ENCODE peak calls at places on chromosome 11, in seven cellular contexts. S is progenitor cell of endocrine pancreas, N is AG10803, A is AG04450, V is stomach, U is adrenal gland, Q is osteocyte. E is an unnamed sample.

GRCh38 chr11:3853935-3854659 is 1.4 kb upstream of the STIM1 start:
- DNase-seq in S (no peak), N (no peak), A (no peak), V (peak), U (peak), Q (no peak), E (no peak)

GRCh38 chr11:112513936-112514716 is 253.5 kb upstream of the PLET1 start:
- DNase-seq in S (no peak), N (no peak), A (no peak), V (no peak), U (no peak), Q (no peak), E (no peak)

GRCh38 chr11:36222755-36223635 is 66.2 kb downstream of the COMMD9 start:
- DNase-seq in S (no peak), N (peak), A (no peak), V (no peak), U (no peak), Q (no peak), E (peak)

GRCh38 chr11:452916-453527 is 2.9 kb downstream of the PTDSS2 start:
- DNase-seq in S (no peak), N (no peak), A (no peak), V (no peak), U (no peak), Q (no peak), E (no peak)

GRCh38 chr11:15212876-15213275 is 98.2 kb downstream of the INSC start:
- DNase-seq in S (no peak), N (no peak), A (no peak), V (no peak), U (no peak), Q (no peak), E (no peak)

GRCh38 chr11:108199446-108200321 is 22.8 kb downstream of the NPAT start:
- DNase-seq in S (no peak), N (peak), A (no peak), V (no peak), U (no peak), Q (no peak), E (peak)

GRCh38 chr11:3920148-3920852 is 64.8 kb downstream of the STIM1 start:
- DNase-seq in S (no peak), N (peak), A (no peak), V (peak), U (peak), Q (no peak), E (no peak)

GRCh38 chr11:110026823-110027626 is 66.2 kb upstream of the ZC3H12C start:
- DNase-seq in S (no peak), N (no peak), A (no peak), V (no peak), U (no peak), Q (no peak), E (peak)

GRCh38 chr11:60069471-60069870 is 13.0 kb downstream of the MS4A3 start:
- DNase-seq in S (no peak), N (no peak), A (no peak), V (no peak), U (no peak), Q (no peak), E (peak)

GRCh38 chr11:88552377-88553029 is 215.0 kb upstream of the CTSC start:
- DNase-seq in S (peak), N (peak), A (no peak), V (peak), U (peak), Q (no peak), E (no peak)

GRCh38 chr11:69062873-69063665 is 14.3 kb downstream of the TPCN2 start:
- DNase-seq in S (no peak), N (no peak), A (no peak), V (no peak), U (no peak), Q (no peak), E (no peak)

GRCh38 chr11:126088999-126089398 is 26.3 kb upstream of the CDON start:
- DNase-seq in S (no peak), N (no peak), A (no peak), V (no peak), U (no peak), Q (no peak), E (no peak)

GRCh38 chr11:3877252-3878035 is 22.0 kb downstream of the STIM1 start:
- DNase-seq in S (no peak), N (no peak), A (no peak), V (no peak), U (no peak), Q (no peak), E (peak)

GRCh38 chr11:68497761-68498160 is 37.2 kb downstream of the PPP6R3 start:
- DNase-seq in S (no peak), N (no peak), A (no peak), V (no peak), U (no peak), Q (no peak), E (no peak)

GRCh38 chr11:102204174-102204573 is 93.9 kb downstream of the YAP1 start:
- DNase-seq in S (no peak), N (no peak), A (no peak), V (no peak), U (no peak), Q (no peak), E (no peak)

GRCh38 chr11:27611390-27611789 is 88.9 kb downstream of the BDNF start:
- DNase-seq in S (no peak), N (no peak), A (no peak), V (no peak), U (no peak), Q (no peak), E (no peak)

GRCh38 chr11:27612932-27613669 is 87.2 kb downstream of the BDNF start:
- DNase-seq in S (no peak), N (no peak), A (no peak), V (no peak), U (no peak), Q (no peak), E (no peak)

GRCh38 chr11:27611946-27612455 is 88.3 kb downstream of the BDNF start:
- DNase-seq in S (no peak), N (peak), A (no peak), V (no peak), U (no peak), Q (no peak), E (no peak)

GRCh38 chr11:27614092-27614491 is 86.2 kb downstream of the BDNF start:
- DNase-seq in S (no peak), N (no peak), A (no peak), V (no peak), U (no peak), Q (no peak), E (no peak)

GRCh38 chr11:27613670-27613950 is 86.6 kb downstream of the BDNF start:
- DNase-seq in S (no peak), N (no peak), A (peak), V (no peak), U (no peak), Q (no peak), E (no peak)
- TF ChIP-seq CTCF in S (no peak), N (no peak), A (no peak), V (no peak), U (no peak), Q (no peak), E (no peak)

GRCh38 chr11:44658451-44658850 is 68.3 kb upstream of the TSPAN18 start:
- DNase-seq in S (no peak), N (peak), A (no peak), V (no peak), U (no peak), Q (no peak), E (no peak)
- TF ChIP-seq CTCF in S (peak), N (peak), A (peak), V (no peak), U (peak), Q (peak), E (peak)

GRCh38 chr11:8021920-8022319 is 34.8 kb downstream of the EIF3F start:
- DNase-seq in S (no peak), N (no peak), A (no peak), V (no peak), U (no peak), Q (no peak), E (no peak)

GRCh38 chr11:8017894-8018741 is 31.0 kb downstream of the EIF3F start:
- DNase-seq in S (no peak), N (peak), A (no peak), V (no peak), U (peak), Q (peak), E (no peak)

GRCh38 chr11:8017071-8017470 is 29.9 kb downstream of the EIF3F start:
- DNase-seq in S (no peak), N (no peak), A (no peak), V (peak), U (no peak), Q (peak), E (no peak)

GRCh38 chr11:8018742-8019631 is 31.9 kb downstream of the EIF3F start:
- DNase-seq in S (peak), N (peak), A (peak), V (peak), U (peak), Q (peak), E (no peak)

GRCh38 chr11:8019671-8020597 is 32.8 kb downstream of the EIF3F start:
- DNase-seq in S (no peak), N (peak), A (no peak), V (no peak), U (peak), Q (peak), E (no peak)
- TF ChIP-seq CTCF in S (no peak), N (no peak), A (no peak), V (no peak), U (no peak), Q (no peak), E (no peak)

GRCh38 chr11:116927163-116927772 is 89.8 kb upstream of the APOA1 start:
- DNase-seq in S (no peak), N (no peak), A (no peak), V (no peak), U (no peak), Q (no peak), E (no peak)
- TF ChIP-seq CTCF in S (peak), N (peak), A (peak), V (peak), U (no peak), Q (peak), E (peak)

DNA sequence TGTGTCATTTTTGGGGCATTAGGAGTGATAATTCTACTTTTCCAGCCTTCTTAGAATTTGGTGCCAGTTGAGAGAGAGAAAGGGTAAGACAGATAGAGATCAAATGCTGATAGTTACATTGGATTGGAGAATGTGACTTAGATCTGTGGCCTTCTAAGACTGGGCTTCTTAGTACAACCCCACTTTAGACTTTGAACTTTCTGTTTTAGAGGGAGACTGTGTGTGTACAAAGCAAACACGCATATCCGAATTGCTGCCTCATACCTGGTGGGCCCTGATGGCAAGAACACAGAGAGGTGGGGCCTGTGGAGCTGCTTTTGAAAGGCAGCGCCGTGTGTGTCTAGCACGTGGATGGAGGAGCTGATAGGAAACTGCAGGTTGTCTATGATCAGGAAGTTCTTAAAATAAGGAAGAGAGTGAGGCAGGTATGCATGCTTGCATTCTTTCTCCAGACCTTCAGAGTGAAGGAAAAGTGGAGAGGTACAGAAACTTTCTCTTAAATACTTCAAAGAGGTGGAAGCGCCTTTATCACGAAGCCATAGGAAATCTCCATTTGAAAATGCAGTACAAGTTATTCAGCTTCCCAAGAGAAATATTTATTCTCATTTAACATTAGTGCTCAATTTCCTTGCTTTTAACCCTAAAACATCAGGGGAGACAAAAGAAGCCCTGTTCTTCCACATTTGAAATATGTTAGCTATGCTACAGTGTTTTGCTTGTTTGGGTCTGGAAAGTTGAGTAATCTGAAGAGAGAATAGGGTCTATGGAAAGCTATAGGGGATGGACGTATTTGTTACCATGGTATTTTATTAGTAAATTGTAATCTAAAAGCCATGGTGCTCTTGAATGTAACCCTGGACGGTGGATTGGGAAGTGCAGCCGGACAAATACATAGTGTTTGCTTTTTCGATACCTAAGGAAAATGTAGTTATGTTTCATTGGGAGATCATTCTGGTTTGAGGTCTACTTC is 13.7 kb downstream of the PDHX start:
- DNase-seq in S (no peak), N (no peak), A (no peak), V (peak), U (no peak), Q (no peak), E (no peak)
- TF ChIP-seq CTCF in S (no peak), N (no peak), A (no peak), V (no peak), U (no peak), Q (no peak), E (no peak)

GRCh38 chr11:16780698-16781550 is 42.5 kb downstream of the C11orf58 start:
- DNase-seq in S (no peak), N (no peak), A (no peak), V (peak), U (peak), Q (no peak), E (no peak)
- TF ChIP-seq CTCF in S (no peak), N (no peak), A (no peak), V (no peak), U (no peak), Q (no peak), E (no peak)

DNA sequence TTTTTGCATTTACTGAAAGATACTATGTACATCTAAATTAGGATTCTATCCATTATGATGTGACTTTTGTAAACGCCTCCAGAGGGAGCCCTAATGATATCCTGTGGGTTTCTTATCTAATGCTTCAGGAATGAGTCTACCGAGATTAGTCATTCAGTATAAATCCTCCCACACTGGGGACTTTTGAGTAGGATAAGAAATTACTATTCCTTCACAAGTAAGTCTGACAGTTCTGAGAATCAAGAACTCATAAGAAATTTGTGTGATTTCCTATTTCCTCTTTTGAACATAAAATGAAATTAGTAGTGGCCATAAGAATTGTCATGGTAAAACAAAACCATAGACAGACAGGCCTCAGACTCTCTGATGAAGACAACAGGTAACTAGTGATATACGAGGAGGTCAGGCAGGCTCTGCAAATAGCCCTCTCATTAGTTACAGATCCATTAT is 10.0 kb upstream of the OR5M1 start:
- DNase-seq in S (no peak), N (peak), A (no peak), V (no peak), U (no peak), Q (no peak), E (peak)
- TF ChIP-seq CTCF in S (peak), N (peak), A (peak), V (no peak), U (peak), Q (peak), E (peak)

GRCh38 chr11:83818349-83818748 is 532.2 kb upstream of the CCDC90B start:
- DNase-seq in S (no peak), N (no peak), A (no peak), V (no peak), U (no peak), Q (no peak), E (no peak)

GRCh38 chr11:83819936-83820549 is 533.9 kb upstream of the CCDC90B start:
- DNase-seq in S (no peak), N (peak), A (peak), V (no peak), U (no peak), Q (no peak), E (no peak)

GRCh38 chr11:83813296-83813695 is 527.1 kb upstream of the CCDC90B start:
- DNase-seq in S (no peak), N (peak), A (no peak), V (no peak), U (no peak), Q (no peak), E (no peak)

GRCh38 chr11:83815736-83816135 is 529.6 kb upstream of the CCDC90B start:
- DNase-seq in S (no peak), N (no peak), A (no peak), V (no peak), U (no peak), Q (no peak), E (no peak)

DNA sequence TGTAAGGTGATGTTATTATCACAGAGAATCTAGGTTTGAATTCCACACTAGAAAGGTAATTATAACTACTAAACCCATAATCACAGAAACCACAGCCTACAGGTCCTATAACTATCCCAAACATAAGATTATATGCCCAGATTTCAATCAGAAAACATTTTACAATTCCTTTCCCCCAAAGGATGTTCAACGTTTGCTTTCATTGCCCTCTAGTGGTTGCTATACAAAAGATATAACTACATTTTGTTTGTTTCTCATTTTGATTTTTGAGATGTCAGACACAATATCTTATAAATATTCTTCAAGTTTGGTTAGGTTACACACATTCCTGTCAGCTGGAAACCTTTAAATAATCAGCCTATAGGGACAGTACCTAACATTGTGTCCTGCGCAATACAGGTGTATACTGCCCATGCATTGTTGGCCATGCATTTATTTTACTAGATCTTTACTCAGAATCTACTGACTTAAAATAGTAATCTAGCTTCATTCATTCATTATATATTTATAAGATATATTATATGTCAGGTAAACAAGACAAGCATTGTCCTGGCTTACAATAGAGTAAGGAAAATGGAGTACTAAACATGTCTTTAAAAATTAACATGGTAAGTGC is 530.5 kb upstream of the CCDC90B start:
- DNase-seq in S (no peak), N (peak), A (no peak), V (no peak), U (no peak), Q (no peak), E (no peak)
- TF ChIP-seq CTCF in S (peak), N (peak), A (peak), V (peak), U (peak), Q (peak), E (peak)

E was measured in epithelial cell of proximal tubule.